ENCODE peak calls at places on chromosome 5, in six cellular contexts. M is CD8-positive, alpha-beta T cell; A is left lung; L is stimulated activated naive CD8-positive, alpha-beta T cell treated with anti-CD3 and anti-CD28 coated beads, Interleukin-15, Interleukin-2, amounts not matched to agents 100 U/mL and 50 U/mL, for 24 hours; H is lower lobe of right lung; G is aorta. D is an unnamed sample.

GRCh38 chr5:137269297-137269696 is 229.8 kb downstream of the SPOCK1 start:
- ATAC-seq in H (no peak), L (no peak), A (no peak), G (no peak), M (no peak), D (no peak)

GRCh38 chr5:59109383-59109782 is 526.5 kb downstream of the RAB3C start:
- ATAC-seq in H (no peak), G (no peak), M (no peak), L (no peak), A (no peak), D (no peak)

GRCh38 chr5:14410942-14411258 is 170.7 kb upstream of the OTULINL start:
- ATAC-seq in H (no peak), A (no peak), L (no peak), M (no peak), G (peak; percentile 30), D (peak; percentile 10)

GRCh38 chr5:107118184-107118902 is 552.4 kb downstream of the EFNA5 start:
- ATAC-seq in H (no peak), G (no peak), A (no peak), M (no peak), L (no peak), D (no peak)

GRCh38 chr5:116859666-116860320 is 285.2 kb upstream of the SEMA6A start:
- ATAC-seq in A (no peak), H (no peak), G (no peak), M (no peak), L (no peak), D (no peak)

GRCh38 chr5:178212241-178213002 is 8.1 kb downstream of the HNRNPAB start:
- ATAC-seq in L (no peak), M (no peak), G (no peak), A (no peak), H (no peak), D (no peak)

GRCh38 chr5:84181093-84181492 is 203.6 kb downstream of the EDIL3 start:
- ATAC-seq in M (no peak), G (peak; percentile 33), H (no peak), L (no peak), A (no peak), D (no peak)

GRCh38 chr5:108720416-108720815 is 27.3 kb upstream of the FER start:
- ATAC-seq in L (peak; percentile 75), G (no peak), H (no peak), M (no peak), A (no peak), D (no peak)

GRCh38 chr5:75002271-75002670 is 50.1 kb downstream of the GCNT4 start:
- ATAC-seq in L (no peak), H (no peak), G (no peak), M (no peak), A (no peak), D (no peak)

GRCh38 chr5:176938472-176938871 is 39.3 kb upstream of the HK3 start:
- ATAC-seq in M (no peak), G (no peak), H (no peak), L (no peak), A (no peak), D (no peak)

GRCh38 chr5:35938518-35939227 is at the start of gene CAPSL:
- ATAC-seq in L (no peak), G (no peak), A (peak; percentile 88), H (peak; percentile 80), M (no peak), D (no peak)

GRCh38 chr5:96627792-96628191 is 34.4 kb upstream of the CAST start:
- ATAC-seq in H (peak; percentile 55), G (no peak), A (peak; percentile 79), M (no peak), L (no peak), D (no peak)

GRCh38 chr5:171981847-171982246 is 24.6 kb downstream of the FBXW11 start:
- ATAC-seq in M (no peak), G (no peak), L (no peak), H (no peak), A (no peak), D (no peak)

GRCh38 chr5:5025098-5025773 is 114.9 kb upstream of the ADAMTS16 start:
- ATAC-seq in L (no peak), A (no peak), G (no peak), H (no peak), M (no peak), D (no peak)

GRCh38 chr5:38367966-38368365 is 109.6 kb downstream of the EGFLAM start:
- ATAC-seq in A (no peak), H (no peak), G (no peak), L (no peak), M (no peak), D (no peak)

GRCh38 chr5:121976979-121977378 is 15.2 kb downstream of the SRFBP1 start:
- ATAC-seq in M (no peak), H (no peak), A (no peak), G (no peak), L (no peak), D (no peak)

GRCh38 chr5:127988149-127988755 is 95.3 kb upstream of the SLC12A2 start:
- ATAC-seq in L (no peak), H (no peak), M (no peak), A (no peak), G (no peak), D (no peak)

GRCh38 chr5:151427258-151427657 is 20.1 kb upstream of the SLC36A1 start:
- ATAC-seq in H (no peak), A (no peak), M (no peak), L (peak; percentile 68), G (no peak), D (no peak)

GRCh38 chr5:150448960-150449490 is 514 bp downstream of the RPS14 start:
- ATAC-seq in A (peak; percentile 23), L (peak; percentile 33), H (peak; percentile 67), G (no peak), M (peak; percentile 18), D (no peak)

GRCh38 chr5:43121565-43122484 is 1.1 kb downstream of the ZNF131 start:
- ATAC-seq in G (peak; percentile 83), M (peak; percentile 27), A (peak; percentile 58), H (peak; percentile 65), L (peak; percentile 41), D (peak; percentile 62)

GRCh38 chr5:141872496-141873356 is 5.5 kb downstream of the PCDH1 start:
- ATAC-seq in A (no peak), H (no peak), M (no peak), L (no peak), G (no peak), D (no peak)

GRCh38 chr5:91243859-91244258 is 139.3 kb downstream of the ARRDC3 start:
- ATAC-seq in A (no peak), M (no peak), G (no peak), L (no peak), H (no peak), D (no peak)

GRCh38 chr5:148401604-148402003 is 17.8 kb downstream of the FBXO38 start:
- ATAC-seq in H (peak; percentile 12), M (no peak), L (no peak), A (peak; percentile 60), G (no peak), D (no peak)

GRCh38 chr5:31334061-31334700 is 140.7 kb downstream of the CDH6 start:
- ATAC-seq in H (no peak), M (no peak), A (no peak), L (no peak), G (no peak), D (no peak)

GRCh38 chr5:9498541-9499497 is 47.1 kb downstream of the SEMA5A start:
- ATAC-seq in L (no peak), M (no peak), H (no peak), G (no peak), A (no peak), D (no peak)

GRCh38 chr5:136123236-136123768 is 9.3 kb upstream of the SMAD5 start:
- ATAC-seq in M (no peak), L (no peak), A (peak; percentile 92), G (no peak), H (peak; percentile 83), D (no peak)

GRCh38 chr5:91591076-91591475 is 208.0 kb upstream of the ARRDC3 start:
- ATAC-seq in G (no peak), L (no peak), M (no peak), A (no peak), H (no peak), D (no peak)

GRCh38 chr5:87053134-87053533 is 214.5 kb upstream of the RASA1 start:
- ATAC-seq in H (no peak), G (no peak), M (no peak), A (no peak), L (no peak), D (no peak)

GRCh38 chr5:159765760-159766517 is 150.3 kb upstream of the ADRA1B start:
- ATAC-seq in H (no peak), A (no peak), L (no peak), M (no peak), G (peak; percentile 5), D (no peak)

GRCh38 chr5:132100672-132101261 is 27.2 kb downstream of the CSF2 start:
- ATAC-seq in H (no peak), L (peak; percentile 16), A (no peak), G (no peak), M (no peak), D (no peak)

GRCh38 chr5:3778000-3778570 is 182.5 kb downstream of the IRX1 start:
- ATAC-seq in H (no peak), L (no peak), A (no peak), G (no peak), M (no peak), D (no peak)

GRCh38 chr5:10036136-10036535 is 213.6 kb downstream of the ATPSCKMT start:
- ATAC-seq in H (no peak), L (no peak), A (no peak), G (no peak), M (no peak), D (no peak)